ENCODE peak calls at places on chromosome 9, in six cellular contexts. C is AG04450; T is SK-N-SH; L is CD4-positive, CD25-positive, alpha-beta regulatory T cell; Y is PC-9; N is CD4-positive, alpha-beta T cell. M is an unnamed sample.

GRCh38 chr9:89821081-89821480 is 216.3 kb downstream of the GADD45G start:
- DNase-seq in Y (no peak), T (no peak), N (no peak), C (no peak), L (no peak), M (no peak)

GRCh38 chr9:134643306-134643705 is 1.7 kb downstream of the COL5A1 start:
- DNase-seq in L (no peak), T (peak), Y (no peak), C (no peak), N (no peak), M (no peak)

GRCh38 chr9:70435948-70436347 is 21.5 kb upstream of the KLF9 start:
- DNase-seq in T (no peak), Y (peak), N (no peak), C (no peak), L (no peak), M (no peak)

GRCh38 chr9:2666569-2666968 is 45.0 kb downstream of the VLDLR start:
- DNase-seq in C (no peak), Y (no peak), T (no peak), L (no peak), N (no peak), M (no peak)

GRCh38 chr9:122370869-122371467 is at the start of gene PTGS1:
- DNase-seq in N (no peak), Y (peak), C (no peak), T (peak), L (no peak), M (peak)

GRCh38 chr9:129436751-129437625 is 183.9 kb downstream of the C9orf50 start:
- DNase-seq in N (no peak), C (no peak), Y (peak), L (no peak), T (peak), M (no peak)

GRCh38 chr9:108603141-108603540 is 252.6 kb downstream of the ACTL7B start:
- DNase-seq in Y (no peak), L (no peak), T (no peak), C (no peak), N (no peak), M (no peak)

GRCh38 chr9:98791147-98792095 is 4.9 kb downstream of the ANKS6 start:
- DNase-seq in T (peak), C (peak), Y (peak), N (peak), L (peak), M (peak)

GRCh38 chr9:31445357-31445756 is 939.1 kb upstream of the ACO1 start:
- DNase-seq in Y (no peak), N (no peak), T (no peak), L (no peak), C (no peak), M (no peak)

GRCh38 chr9:84617415-84617814 is 52.1 kb upstream of the NTRK2 start:
- DNase-seq in C (no peak), N (no peak), Y (no peak), T (peak), L (no peak), M (no peak)

GRCh38 chr9:98429613-98430012 is 174.2 kb upstream of the TBC1D2 start:
- DNase-seq in C (peak), L (no peak), T (no peak), N (no peak), Y (no peak), M (no peak)

GRCh38 chr9:16221822-16222547 is 648.5 kb downstream of the BNC2 start:
- DNase-seq in Y (no peak), T (no peak), C (no peak), N (no peak), L (no peak), M (no peak)

GRCh38 chr9:81389569-81389993 is 299.8 kb downstream of the TLE1 start:
- DNase-seq in L (no peak), T (no peak), C (peak), N (no peak), Y (peak), M (no peak)

GRCh38 chr9:89502038-89502601 is 4.2 kb upstream of the SEMA4D start:
- DNase-seq in L (peak), C (no peak), N (no peak), Y (no peak), T (no peak), M (no peak)

GRCh38 chr9:13427587-13427986 is 148.1 kb upstream of the MPDZ start:
- DNase-seq in C (peak), T (peak), Y (peak), N (no peak), L (no peak), M (peak)

GRCh38 chr9:34664281-34665108 is 2.0 kb upstream of the CCL27 start:
- DNase-seq in N (peak), L (peak), T (peak), Y (peak), C (no peak), M (peak)

GRCh38 chr9:19028835-19029451 is 4.1 kb downstream of the SAXO1 start:
- DNase-seq in Y (peak), T (peak), N (no peak), L (no peak), C (peak), M (peak)

GRCh38 chr9:134306583-134307222 is 19.6 kb upstream of the RXRA start:
- DNase-seq in Y (no peak), L (no peak), N (no peak), T (no peak), C (no peak), M (no peak)

GRCh38 chr9:8179381-8180053 is 379.9 kb upstream of the DMAC1 start:
- DNase-seq in Y (no peak), T (peak), L (no peak), C (no peak), N (no peak), M (no peak)

GRCh38 chr9:77848428-77848827 is 183.2 kb downstream of the GNAQ start:
- DNase-seq in T (no peak), L (no peak), C (no peak), Y (no peak), N (no peak), M (no peak)

GRCh38 chr9:112003538-112003937 is 106.9 kb downstream of the UGCG start:
- DNase-seq in Y (no peak), T (no peak), L (no peak), N (no peak), C (no peak), M (no peak)

GRCh38 chr9:96219615-96220257 is 82.2 kb downstream of the HSD17B3 start:
- DNase-seq in Y (peak), N (peak), C (no peak), L (no peak), T (peak), M (no peak)

GRCh38 chr9:79007701-79008483 is 563.9 kb upstream of the TLE4 start:
- DNase-seq in T (no peak), C (no peak), Y (no peak), N (no peak), L (no peak), M (no peak)

GRCh38 chr9:15541862-15542261 is 11.0 kb upstream of the CCDC171 start:
- DNase-seq in Y (no peak), L (no peak), T (peak), N (no peak), C (no peak), M (no peak)

GRCh38 chr9:97525451-97525850 is 24.0 kb downstream of the TMOD1 start:
- DNase-seq in N (no peak), L (no peak), Y (peak), C (no peak), T (no peak), M (no peak)

GRCh38 chr9:132857031-132857430 is 21.1 kb downstream of the AK8 start:
- DNase-seq in Y (no peak), N (no peak), C (peak), L (no peak), T (no peak), M (no peak)

GRCh38 chr9:137294091-137294683 is 7.9 kb downstream of the NRARP start:
- DNase-seq in Y (peak), T (peak), C (no peak), L (no peak), N (no peak), M (peak)

GRCh38 chr9:137297060-137297664 is 4.9 kb downstream of the NRARP start:
- DNase-seq in L (no peak), C (no peak), Y (no peak), N (no peak), T (no peak), M (peak)

GRCh38 chr9:137294684-137295312 is 7.3 kb downstream of the NRARP start:
- DNase-seq in N (no peak), Y (no peak), T (peak), L (no peak), C (no peak), M (no peak)

GRCh38 chr9:137296214-137297059 is 5.6 kb downstream of the NRARP start:
- DNase-seq in T (peak), L (no peak), Y (no peak), N (no peak), C (no peak), M (no peak)

DNA sequence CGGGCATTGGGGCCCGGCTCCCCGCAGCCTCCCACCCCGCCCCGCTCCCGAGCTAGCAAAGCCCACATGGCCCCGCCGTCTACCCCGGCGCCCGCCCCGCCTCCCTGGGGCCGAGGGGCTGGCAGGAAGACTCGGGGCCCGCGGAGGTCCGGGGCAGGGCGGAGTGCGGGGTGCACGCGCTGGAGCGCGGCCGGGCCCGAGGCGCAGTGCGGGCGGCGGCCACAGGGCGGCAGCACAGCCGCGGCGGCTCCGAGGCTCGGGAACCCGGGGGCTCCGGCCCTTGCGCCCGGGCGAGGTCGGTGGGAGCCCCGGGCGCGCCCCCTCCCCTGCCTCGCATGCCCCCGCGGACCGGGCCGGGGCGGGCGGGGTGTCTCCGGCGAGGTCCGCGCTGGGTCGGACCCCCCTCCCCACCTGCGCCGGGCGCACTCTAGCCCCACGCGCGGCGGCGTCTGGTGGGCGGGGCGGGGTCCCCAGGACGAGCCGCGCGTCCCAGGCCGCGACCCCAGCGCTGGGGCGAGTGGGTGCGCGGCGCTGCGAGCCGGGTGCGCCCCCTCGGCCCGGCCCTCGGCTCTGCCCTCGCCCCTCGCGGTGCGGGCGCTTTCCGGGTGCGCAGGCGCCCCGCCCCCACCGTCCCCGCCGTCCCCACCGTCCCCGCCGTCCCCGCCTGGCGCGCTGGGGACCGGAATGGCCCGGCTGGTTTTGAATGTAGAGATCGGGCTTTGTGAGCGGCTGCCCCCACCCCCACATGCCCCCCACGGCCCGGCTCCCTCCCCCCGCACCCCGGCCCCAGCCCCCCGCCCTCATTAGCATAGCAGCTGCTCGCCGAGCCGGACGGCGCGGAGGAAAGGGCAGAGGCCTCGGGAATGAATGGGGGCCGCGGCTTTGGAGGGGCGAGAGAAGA is 6.5 kb downstream of the NRARP start:
- DNase-seq in N (no peak), T (peak), L (peak), C (no peak), Y (peak), M (peak)
- H3K27ac ChIP-seq in N (no peak), T (peak), L (no peak), C (no peak), Y (no peak), M (no peak)

DNA sequence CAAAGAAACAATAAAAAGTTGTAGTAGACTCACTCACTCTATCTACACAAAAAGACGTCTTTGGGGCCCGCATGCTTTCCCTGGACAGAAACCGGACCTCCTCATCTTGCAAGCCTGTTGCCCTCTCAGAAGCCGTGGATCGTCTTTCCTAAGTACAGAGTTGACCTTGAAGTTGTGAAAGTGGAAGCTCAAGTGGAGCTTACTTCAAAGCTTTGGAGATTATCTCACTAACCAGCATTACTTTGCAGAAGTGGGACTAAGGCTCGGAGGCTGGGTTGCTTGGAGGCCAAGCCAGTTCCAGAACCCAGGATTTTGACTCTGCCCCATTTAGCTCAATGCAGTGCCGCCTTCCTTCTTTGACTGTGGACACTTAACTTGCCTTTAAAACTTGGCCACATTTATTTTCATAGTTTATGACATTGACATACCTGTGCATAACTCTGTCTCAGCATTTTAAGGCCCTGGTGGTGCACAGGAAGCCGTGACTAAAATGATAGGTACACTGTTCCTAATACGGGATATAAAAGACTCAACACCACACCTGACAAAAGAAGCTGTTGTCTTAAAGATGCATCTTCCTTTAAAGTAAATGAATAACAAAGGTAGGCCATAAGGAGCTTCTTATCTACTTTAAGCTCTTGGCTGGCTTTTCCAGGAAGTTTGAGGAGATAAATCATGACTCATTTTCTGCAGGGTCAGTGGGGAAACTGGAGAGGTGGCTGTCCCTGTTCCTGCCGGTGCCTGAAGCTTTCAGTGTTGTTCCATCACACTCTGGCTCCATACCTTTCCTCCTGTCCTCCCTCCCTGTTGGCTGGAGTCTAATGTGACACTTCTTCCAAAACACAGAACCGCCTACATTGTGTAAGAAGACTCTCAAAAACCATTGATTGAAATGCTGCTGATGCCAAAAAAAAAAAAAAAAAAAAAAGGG is 10.7 kb downstream of the SLC25A25 start:
- DNase-seq in T (no peak), C (no peak), N (no peak), L (no peak), Y (peak), M (no peak)
- H3K27ac ChIP-seq in T (peak), C (peak), N (no peak), L (peak), Y (peak), M (no peak)

DNA sequence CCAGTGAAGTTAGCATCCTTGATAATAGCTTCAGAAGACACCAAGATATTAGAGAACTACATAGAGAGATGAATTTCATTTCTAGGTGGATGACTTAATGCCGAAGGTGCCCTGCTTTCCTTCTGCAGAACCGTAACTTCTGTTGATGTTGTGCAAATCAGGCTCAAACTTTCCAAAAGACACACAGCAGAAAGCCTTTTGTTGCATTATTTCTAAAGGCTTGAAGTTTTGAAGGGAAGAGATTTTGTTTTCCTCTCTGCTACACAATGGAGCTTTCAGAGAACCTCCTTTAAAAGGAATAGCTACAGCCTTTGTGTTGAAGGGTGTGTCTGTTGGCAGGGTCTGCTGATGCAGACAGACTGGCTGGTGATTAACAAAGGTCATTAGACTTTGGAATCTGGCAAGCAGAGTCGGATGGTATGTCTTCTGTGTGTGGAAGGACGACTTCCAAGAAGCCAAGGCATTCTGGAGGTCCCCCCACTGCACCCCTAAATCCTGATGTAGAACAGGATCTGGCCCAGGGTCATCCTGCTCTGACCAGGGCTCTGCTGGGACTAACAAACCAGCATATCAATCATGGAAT is 57.8 kb downstream of the ZNF462 start:
- DNase-seq in Y (peak), L (no peak), T (no peak), N (no peak), C (no peak), M (no peak)
- H3K27ac ChIP-seq in Y (no peak), L (no peak), T (peak), N (no peak), C (peak), M (no peak)

DNA sequence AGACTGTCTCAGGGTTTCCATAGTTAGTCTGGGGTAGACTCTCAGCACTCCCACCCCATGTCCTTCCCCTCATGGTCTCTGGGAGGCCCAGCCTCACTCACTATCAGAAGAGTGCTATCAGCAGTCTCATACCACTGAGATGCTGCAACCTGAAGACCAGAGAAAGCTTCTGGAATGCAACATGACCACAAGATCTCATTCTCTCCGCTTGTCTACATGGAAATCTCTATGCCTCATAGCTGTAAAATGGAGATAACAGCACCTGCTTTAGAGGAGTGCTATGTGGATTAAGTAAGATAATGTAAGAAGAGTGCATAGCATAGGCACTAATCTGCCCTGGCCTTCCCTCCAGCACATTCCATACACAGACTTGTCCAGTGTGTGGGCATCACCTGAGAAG is 47.0 kb upstream of the ZNF169 start:
- DNase-seq in N (no peak), L (no peak), C (peak), T (no peak), Y (peak), M (peak)
- H3K27ac ChIP-seq in N (no peak), L (no peak), C (no peak), T (no peak), Y (no peak), M (no peak)